ENCODE peak calls at places on chromosomes 16 and 17, in eight cellular contexts. One of them, this sample, is unnamed.

GRCh38 chr17:81456798-81457197 is 55.8 kb downstream of the ACTG1 start:
- DNase-seq in dorsolateral prefrontal cortex: no peak
- DNase-seq in hippocampal formation: no peak
- DNase-seq in T-helper 2 cell: no peak
- DNase-seq in activated T-cell treated with anti-CD3 and anti-CD28 coated beads for 4 hours: no peak
- DNase-seq in H54: no peak
- DNase-seq in T follicular helper cell: no peak
- DNase-seq in RPMI8226: no peak
- DNase-seq in this sample: no peak

GRCh38 chr17:74206332-74206818 is 2.9 kb downstream of the RPL38 start:
- DNase-seq in dorsolateral prefrontal cortex: no peak
- DNase-seq in hippocampal formation: no peak
- DNase-seq in T-helper 2 cell: no peak
- DNase-seq in activated T-cell treated with anti-CD3 and anti-CD28 coated beads for 4 hours: no peak
- DNase-seq in H54: no peak
- DNase-seq in T follicular helper cell: no peak
- DNase-seq in RPMI8226: no peak
- DNase-seq in this sample: no peak

GRCh38 chr17:34990921-34991365 is 10.6 kb downstream of the LIG3 start:
- DNase-seq in dorsolateral prefrontal cortex: no peak
- DNase-seq in hippocampal formation: no peak
- DNase-seq in T-helper 2 cell: no peak
- DNase-seq in activated T-cell treated with anti-CD3 and anti-CD28 coated beads for 4 hours: no peak
- DNase-seq in H54: no peak
- DNase-seq in T follicular helper cell: no peak
- DNase-seq in RPMI8226: peak
- DNase-seq in this sample: no peak

GRCh38 chr17:81911277-81911961 is at the start of gene PCYT2:
- DNase-seq in dorsolateral prefrontal cortex: peak
- DNase-seq in hippocampal formation: peak
- DNase-seq in T-helper 2 cell: peak
- DNase-seq in activated T-cell treated with anti-CD3 and anti-CD28 coated beads for 4 hours: peak
- DNase-seq in H54: peak
- DNase-seq in T follicular helper cell: peak
- DNase-seq in RPMI8226: peak
- DNase-seq in this sample: peak

GRCh38 chr17:29179232-29180036 is 764 bp downstream of the MYO18A start:
- DNase-seq in dorsolateral prefrontal cortex: no peak
- DNase-seq in hippocampal formation: no peak
- DNase-seq in T-helper 2 cell: no peak
- DNase-seq in activated T-cell treated with anti-CD3 and anti-CD28 coated beads for 4 hours: no peak
- DNase-seq in H54: peak
- DNase-seq in T follicular helper cell: no peak
- DNase-seq in RPMI8226: no peak
- DNase-seq in this sample: no peak

GRCh38 chr16:27455700-27456099 is 53.7 kb downstream of the IL21R start:
- DNase-seq in dorsolateral prefrontal cortex: no peak
- DNase-seq in hippocampal formation: no peak
- DNase-seq in T-helper 2 cell: no peak
- DNase-seq in activated T-cell treated with anti-CD3 and anti-CD28 coated beads for 4 hours: no peak
- DNase-seq in H54: no peak
- DNase-seq in T follicular helper cell: no peak
- DNase-seq in RPMI8226: no peak
- DNase-seq in this sample: no peak

GRCh38 chr17:75049057-75049456 is 2.0 kb downstream of the KCTD2 start:
- DNase-seq in dorsolateral prefrontal cortex: no peak
- DNase-seq in hippocampal formation: no peak
- DNase-seq in T-helper 2 cell: no peak
- DNase-seq in activated T-cell treated with anti-CD3 and anti-CD28 coated beads for 4 hours: no peak
- DNase-seq in H54: no peak
- DNase-seq in T follicular helper cell: no peak
- DNase-seq in RPMI8226: no peak
- DNase-seq in this sample: no peak

GRCh38 chr17:77489239-77489897 is 348.6 kb downstream of the SEC14L1 start:
- DNase-seq in dorsolateral prefrontal cortex: no peak
- DNase-seq in hippocampal formation: no peak
- DNase-seq in T-helper 2 cell: no peak
- DNase-seq in activated T-cell treated with anti-CD3 and anti-CD28 coated beads for 4 hours: no peak
- DNase-seq in H54: no peak
- DNase-seq in T follicular helper cell: no peak
- DNase-seq in RPMI8226: no peak
- DNase-seq in this sample: no peak

GRCh38 chr16:89473136-89473712 is 17.1 kb downstream of the ANKRD11 start:
- DNase-seq in dorsolateral prefrontal cortex: no peak
- DNase-seq in hippocampal formation: no peak
- DNase-seq in T-helper 2 cell: no peak
- DNase-seq in activated T-cell treated with anti-CD3 and anti-CD28 coated beads for 4 hours: no peak
- DNase-seq in H54: no peak
- DNase-seq in T follicular helper cell: no peak
- DNase-seq in RPMI8226: no peak
- DNase-seq in this sample: no peak

GRCh38 chr17:6756425-6757012 is 673 bp downstream of the XAF1 start:
- DNase-seq in dorsolateral prefrontal cortex: no peak
- DNase-seq in hippocampal formation: no peak
- DNase-seq in T-helper 2 cell: no peak
- DNase-seq in activated T-cell treated with anti-CD3 and anti-CD28 coated beads for 4 hours: no peak
- DNase-seq in H54: no peak
- DNase-seq in T follicular helper cell: no peak
- DNase-seq in RPMI8226: no peak
- DNase-seq in this sample: no peak

GRCh38 chr16:89960966-89961365 is 12.4 kb downstream of the DEF8 start:
- DNase-seq in dorsolateral prefrontal cortex: no peak
- DNase-seq in hippocampal formation: no peak
- DNase-seq in T-helper 2 cell: no peak
- DNase-seq in activated T-cell treated with anti-CD3 and anti-CD28 coated beads for 4 hours: no peak
- DNase-seq in H54: no peak
- DNase-seq in T follicular helper cell: no peak
- DNase-seq in RPMI8226: no peak
- DNase-seq in this sample: no peak

GRCh38 chr17:12431188-12431587 is 234.5 kb upstream of the MYOCD start:
- DNase-seq in dorsolateral prefrontal cortex: no peak
- DNase-seq in hippocampal formation: no peak
- DNase-seq in T-helper 2 cell: no peak
- DNase-seq in activated T-cell treated with anti-CD3 and anti-CD28 coated beads for 4 hours: no peak
- DNase-seq in H54: no peak
- DNase-seq in T follicular helper cell: no peak
- DNase-seq in RPMI8226: no peak
- DNase-seq in this sample: no peak

GRCh38 chr16:83561876-83562275 is 245.9 kb upstream of the HSBP1 start:
- DNase-seq in dorsolateral prefrontal cortex: no peak
- DNase-seq in hippocampal formation: no peak
- DNase-seq in T-helper 2 cell: no peak
- DNase-seq in activated T-cell treated with anti-CD3 and anti-CD28 coated beads for 4 hours: no peak
- DNase-seq in H54: peak
- DNase-seq in T follicular helper cell: no peak
- DNase-seq in RPMI8226: peak
- DNase-seq in this sample: no peak

GRCh38 chr16:84041881-84042280 is 714 bp downstream of the SLC38A8 start:
- DNase-seq in dorsolateral prefrontal cortex: no peak
- DNase-seq in hippocampal formation: no peak
- DNase-seq in T-helper 2 cell: no peak
- DNase-seq in activated T-cell treated with anti-CD3 and anti-CD28 coated beads for 4 hours: no peak
- DNase-seq in H54: no peak
- DNase-seq in T follicular helper cell: no peak
- DNase-seq in RPMI8226: no peak
- DNase-seq in this sample: no peak

GRCh38 chr17:55728361-55728760 is 5.7 kb upstream of the TMEM100 start:
- DNase-seq in dorsolateral prefrontal cortex: no peak
- DNase-seq in hippocampal formation: no peak
- DNase-seq in T-helper 2 cell: no peak
- DNase-seq in activated T-cell treated with anti-CD3 and anti-CD28 coated beads for 4 hours: no peak
- DNase-seq in H54: no peak
- DNase-seq in T follicular helper cell: no peak
- DNase-seq in RPMI8226: no peak
- DNase-seq in this sample: no peak

GRCh38 chr16:17266606-17267313 is 204.0 kb downstream of the XYLT1 start:
- DNase-seq in dorsolateral prefrontal cortex: no peak
- DNase-seq in hippocampal formation: peak
- DNase-seq in T-helper 2 cell: no peak
- DNase-seq in activated T-cell treated with anti-CD3 and anti-CD28 coated beads for 4 hours: no peak
- DNase-seq in H54: no peak
- DNase-seq in T follicular helper cell: no peak
- DNase-seq in RPMI8226: no peak
- DNase-seq in this sample: no peak

GRCh38 chr16:49592507-49593422 is 219.2 kb downstream of the C16orf78 start:
- DNase-seq in dorsolateral prefrontal cortex: no peak
- DNase-seq in hippocampal formation: no peak
- DNase-seq in T-helper 2 cell: no peak
- DNase-seq in activated T-cell treated with anti-CD3 and anti-CD28 coated beads for 4 hours: peak
- DNase-seq in H54: peak
- DNase-seq in T follicular helper cell: peak
- DNase-seq in RPMI8226: peak
- DNase-seq in this sample: no peak

GRCh38 chr17:65813306-65813705 is 251.9 kb upstream of the AXIN2 start:
- DNase-seq in dorsolateral prefrontal cortex: no peak
- DNase-seq in hippocampal formation: no peak
- DNase-seq in T-helper 2 cell: no peak
- DNase-seq in activated T-cell treated with anti-CD3 and anti-CD28 coated beads for 4 hours: no peak
- DNase-seq in H54: no peak
- DNase-seq in T follicular helper cell: no peak
- DNase-seq in RPMI8226: no peak
- DNase-seq in this sample: no peak

GRCh38 chr16:8961811-8962390 is 1.8 kb downstream of the USP7 start:
- DNase-seq in dorsolateral prefrontal cortex: no peak
- DNase-seq in hippocampal formation: no peak
- DNase-seq in T-helper 2 cell: no peak
- DNase-seq in activated T-cell treated with anti-CD3 and anti-CD28 coated beads for 4 hours: no peak
- DNase-seq in H54: no peak
- DNase-seq in T follicular helper cell: no peak
- DNase-seq in RPMI8226: peak
- DNase-seq in this sample: no peak

GRCh38 chr17:56978441-56979090 is 635 bp downstream of the SCPEP1 start:
- DNase-seq in dorsolateral prefrontal cortex: no peak
- DNase-seq in hippocampal formation: peak
- DNase-seq in T-helper 2 cell: no peak
- DNase-seq in activated T-cell treated with anti-CD3 and anti-CD28 coated beads for 4 hours: no peak
- DNase-seq in H54: no peak
- DNase-seq in T follicular helper cell: no peak
- DNase-seq in RPMI8226: peak
- DNase-seq in this sample: no peak

GRCh38 chr16:69132424-69133252 is at the start of the genes CHTF8 and UTP4:
- DNase-seq in dorsolateral prefrontal cortex: peak
- DNase-seq in hippocampal formation: peak
- DNase-seq in T-helper 2 cell: peak
- DNase-seq in activated T-cell treated with anti-CD3 and anti-CD28 coated beads for 4 hours: peak
- DNase-seq in H54: peak
- DNase-seq in T follicular helper cell: peak
- DNase-seq in RPMI8226: peak
- DNase-seq in this sample: peak

GRCh38 chr16:52634528-52634927 is 87.6 kb upstream of the TOX3 start:
- DNase-seq in dorsolateral prefrontal cortex: no peak
- DNase-seq in hippocampal formation: no peak
- DNase-seq in T-helper 2 cell: no peak
- DNase-seq in activated T-cell treated with anti-CD3 and anti-CD28 coated beads for 4 hours: no peak
- DNase-seq in H54: no peak
- DNase-seq in T follicular helper cell: no peak
- DNase-seq in RPMI8226: no peak
- DNase-seq in this sample: no peak

GRCh38 chr16:66013497-66013896 is 353.0 kb upstream of the CDH5 start:
- DNase-seq in dorsolateral prefrontal cortex: no peak
- DNase-seq in hippocampal formation: no peak
- DNase-seq in T-helper 2 cell: no peak
- DNase-seq in activated T-cell treated with anti-CD3 and anti-CD28 coated beads for 4 hours: no peak
- DNase-seq in H54: no peak
- DNase-seq in T follicular helper cell: no peak
- DNase-seq in RPMI8226: no peak
- DNase-seq in this sample: no peak

GRCh38 chr17:40819528-40820125 is 2.8 kb downstream of the KRT10 start:
- DNase-seq in dorsolateral prefrontal cortex: no peak
- DNase-seq in hippocampal formation: peak
- DNase-seq in T-helper 2 cell: no peak
- DNase-seq in activated T-cell treated with anti-CD3 and anti-CD28 coated beads for 4 hours: no peak
- DNase-seq in H54: no peak
- DNase-seq in T follicular helper cell: no peak
- DNase-seq in RPMI8226: no peak
- DNase-seq in this sample: no peak

GRCh38 chr17:72555052-72555451 is 434.2 kb downstream of the SOX9 start:
- DNase-seq in dorsolateral prefrontal cortex: no peak
- DNase-seq in hippocampal formation: no peak
- DNase-seq in T-helper 2 cell: no peak
- DNase-seq in activated T-cell treated with anti-CD3 and anti-CD28 coated beads for 4 hours: no peak
- DNase-seq in H54: no peak
- DNase-seq in T follicular helper cell: no peak
- DNase-seq in RPMI8226: no peak
- DNase-seq in this sample: no peak

GRCh38 chr17:39740357-39741111 is 2.8 kb downstream of the GRB7 start:
- DNase-seq in dorsolateral prefrontal cortex: no peak
- DNase-seq in hippocampal formation: no peak
- DNase-seq in T-helper 2 cell: no peak
- DNase-seq in activated T-cell treated with anti-CD3 and anti-CD28 coated beads for 4 hours: no peak
- DNase-seq in H54: peak
- DNase-seq in T follicular helper cell: no peak
- DNase-seq in RPMI8226: no peak
- DNase-seq in this sample: peak

GRCh38 chr16:83802559-83802958 is 5.2 kb upstream of the HSBP1 start:
- DNase-seq in dorsolateral prefrontal cortex: no peak
- DNase-seq in hippocampal formation: no peak
- DNase-seq in T-helper 2 cell: no peak
- DNase-seq in activated T-cell treated with anti-CD3 and anti-CD28 coated beads for 4 hours: no peak
- DNase-seq in H54: no peak
- DNase-seq in T follicular helper cell: no peak
- DNase-seq in RPMI8226: no peak
- DNase-seq in this sample: no peak

GRCh38 chr17:42275527-42276358 is 448 bp downstream of the STAT5B start:
- DNase-seq in dorsolateral prefrontal cortex: no peak
- DNase-seq in hippocampal formation: no peak
- DNase-seq in T-helper 2 cell: no peak
- DNase-seq in activated T-cell treated with anti-CD3 and anti-CD28 coated beads for 4 hours: peak
- DNase-seq in H54: no peak
- DNase-seq in T follicular helper cell: no peak
- DNase-seq in RPMI8226: peak
- DNase-seq in this sample: no peak

GRCh38 chr16:3690991-3691720 is 26.2 kb downstream of the TRAP1 start:
- DNase-seq in dorsolateral prefrontal cortex: no peak
- DNase-seq in hippocampal formation: no peak
- DNase-seq in T-helper 2 cell: no peak
- DNase-seq in activated T-cell treated with anti-CD3 and anti-CD28 coated beads for 4 hours: no peak
- DNase-seq in H54: no peak
- DNase-seq in T follicular helper cell: no peak
- DNase-seq in RPMI8226: peak
- DNase-seq in this sample: no peak

GRCh38 chr16:56990407-56991286 is 1.3 kb downstream of the NLRC5 start:
- DNase-seq in dorsolateral prefrontal cortex: no peak
- DNase-seq in hippocampal formation: no peak
- DNase-seq in T-helper 2 cell: no peak
- DNase-seq in activated T-cell treated with anti-CD3 and anti-CD28 coated beads for 4 hours: no peak
- DNase-seq in H54: no peak
- DNase-seq in T follicular helper cell: no peak
- DNase-seq in RPMI8226: peak
- DNase-seq in this sample: no peak

GRCh38 chr16:630815-631405 is at the start of gene WFIKKN1:
- DNase-seq in dorsolateral prefrontal cortex: no peak
- DNase-seq in hippocampal formation: no peak
- DNase-seq in T-helper 2 cell: no peak
- DNase-seq in activated T-cell treated with anti-CD3 and anti-CD28 coated beads for 4 hours: no peak
- DNase-seq in H54: no peak
- DNase-seq in T follicular helper cell: no peak
- DNase-seq in RPMI8226: peak
- DNase-seq in this sample: no peak

GRCh38 chr16:4795181-4795827 is at the start of gene SMIM22:
- DNase-seq in dorsolateral prefrontal cortex: no peak
- DNase-seq in hippocampal formation: no peak
- DNase-seq in T-helper 2 cell: no peak
- DNase-seq in activated T-cell treated with anti-CD3 and anti-CD28 coated beads for 4 hours: no peak
- DNase-seq in H54: no peak
- DNase-seq in T follicular helper cell: no peak
- DNase-seq in RPMI8226: peak
- DNase-seq in this sample: no peak